ENCODE peak calls at places on chromosomes 3 and 15, in six cellular contexts. One of them, this sample, is unnamed. For H3K27me3, the result is how much of the 10 kb centered on the place peaks cover.

GRCh38 chr3:31307131-31307785 is 225.5 kb upstream of the STT3B start:
- DNase-seq in CD4-positive, alpha-beta memory T cell: no peak
- DNase-seq in PC-3: no peak
- DNase-seq in right lobe of liver: no peak
- DNase-seq in IMR-90: no peak
- DNase-seq in pancreas: no peak
- DNase-seq in this sample: no peak

GRCh38 chr15:60635507-60636352 is 156.8 kb upstream of the ICE2 start:
- DNase-seq in CD4-positive, alpha-beta memory T cell: no peak
- DNase-seq in PC-3: no peak
- DNase-seq in right lobe of liver: no peak
- DNase-seq in IMR-90: no peak
- DNase-seq in pancreas: no peak
- DNase-seq in this sample: no peak

GRCh38 chr3:80000022-80000421 is 232.2 kb upstream of the ROBO1 start:
- DNase-seq in CD4-positive, alpha-beta memory T cell: no peak
- DNase-seq in PC-3: peak
- DNase-seq in right lobe of liver: no peak
- DNase-seq in IMR-90: no peak
- DNase-seq in pancreas: no peak
- DNase-seq in this sample: no peak

GRCh38 chr15:45827275-45827674 is 192.4 kb downstream of the SQOR start:
- DNase-seq in CD4-positive, alpha-beta memory T cell: no peak
- DNase-seq in PC-3: no peak
- DNase-seq in right lobe of liver: no peak
- DNase-seq in IMR-90: no peak
- DNase-seq in pancreas: no peak
- DNase-seq in this sample: no peak

GRCh38 chr3:184514151-184514490 is 47.5 kb upstream of the EPHB3 start:
- DNase-seq in CD4-positive, alpha-beta memory T cell: no peak
- DNase-seq in PC-3: no peak
- DNase-seq in right lobe of liver: no peak
- DNase-seq in IMR-90: no peak
- DNase-seq in pancreas: no peak
- DNase-seq in this sample: no peak

GRCh38 chr3:23341147-23341838 is 138.2 kb downstream of the UBE2E2 start:
- DNase-seq in CD4-positive, alpha-beta memory T cell: no peak
- DNase-seq in PC-3: no peak
- DNase-seq in right lobe of liver: no peak
- DNase-seq in IMR-90: no peak
- DNase-seq in pancreas: no peak
- DNase-seq in this sample: no peak

GRCh38 chr3:39095146-39095677 is 12.2 kb downstream of the GORASP1 start:
- DNase-seq in CD4-positive, alpha-beta memory T cell: no peak
- DNase-seq in PC-3: no peak
- DNase-seq in right lobe of liver: no peak
- DNase-seq in IMR-90: no peak
- DNase-seq in pancreas: no peak
- DNase-seq in this sample: no peak

GRCh38 chr3:58963928-58964497 is 85.8 kb downstream of the CFAP20DC start:
- DNase-seq in CD4-positive, alpha-beta memory T cell: no peak
- DNase-seq in PC-3: no peak
- DNase-seq in right lobe of liver: no peak
- DNase-seq in IMR-90: peak
- DNase-seq in pancreas: no peak
- DNase-seq in this sample: no peak

GRCh38 chr3:119856695-119857094 is 74.8 kb downstream of the NR1I2 start:
- DNase-seq in CD4-positive, alpha-beta memory T cell: no peak
- DNase-seq in PC-3: peak
- DNase-seq in right lobe of liver: no peak
- DNase-seq in IMR-90: peak
- DNase-seq in pancreas: no peak
- DNase-seq in this sample: no peak

GRCh38 chr3:123652346-123652984 is 67.6 kb upstream of the HACD2 start:
- DNase-seq in CD4-positive, alpha-beta memory T cell: no peak
- DNase-seq in PC-3: peak
- DNase-seq in right lobe of liver: peak
- DNase-seq in IMR-90: peak
- DNase-seq in pancreas: peak
- DNase-seq in this sample: peak

GRCh38 chr3:133330043-133330442 is 69.8 kb upstream of the BFSP2 start:
- DNase-seq in CD4-positive, alpha-beta memory T cell: no peak
- DNase-seq in PC-3: no peak
- DNase-seq in right lobe of liver: no peak
- DNase-seq in IMR-90: no peak
- DNase-seq in pancreas: no peak
- DNase-seq in this sample: no peak

GRCh38 chr15:69755571-69756310 is 303.1 kb downstream of the RPLP1 start:
- DNase-seq in CD4-positive, alpha-beta memory T cell: peak
- DNase-seq in PC-3: no peak
- DNase-seq in right lobe of liver: no peak
- DNase-seq in IMR-90: no peak
- DNase-seq in pancreas: no peak
- DNase-seq in this sample: no peak

GRCh38 chr15:69756440-69756839 is 303.8 kb downstream of the RPLP1 start:
- DNase-seq in CD4-positive, alpha-beta memory T cell: no peak
- DNase-seq in PC-3: no peak
- DNase-seq in right lobe of liver: no peak
- DNase-seq in IMR-90: no peak
- DNase-seq in pancreas: no peak
- DNase-seq in this sample: no peak

GRCh38 chr15:69754313-69754712 is 301.7 kb downstream of the RPLP1 start:
- DNase-seq in CD4-positive, alpha-beta memory T cell: no peak
- DNase-seq in PC-3: no peak
- DNase-seq in right lobe of liver: no peak
- DNase-seq in IMR-90: no peak
- DNase-seq in pancreas: no peak
- DNase-seq in this sample: no peak

GRCh38 chr15:69751575-69751974 is 299.0 kb downstream of the RPLP1 start:
- DNase-seq in CD4-positive, alpha-beta memory T cell: no peak
- DNase-seq in PC-3: no peak
- DNase-seq in right lobe of liver: no peak
- DNase-seq in IMR-90: no peak
- DNase-seq in pancreas: no peak
- DNase-seq in this sample: no peak

DNA sequence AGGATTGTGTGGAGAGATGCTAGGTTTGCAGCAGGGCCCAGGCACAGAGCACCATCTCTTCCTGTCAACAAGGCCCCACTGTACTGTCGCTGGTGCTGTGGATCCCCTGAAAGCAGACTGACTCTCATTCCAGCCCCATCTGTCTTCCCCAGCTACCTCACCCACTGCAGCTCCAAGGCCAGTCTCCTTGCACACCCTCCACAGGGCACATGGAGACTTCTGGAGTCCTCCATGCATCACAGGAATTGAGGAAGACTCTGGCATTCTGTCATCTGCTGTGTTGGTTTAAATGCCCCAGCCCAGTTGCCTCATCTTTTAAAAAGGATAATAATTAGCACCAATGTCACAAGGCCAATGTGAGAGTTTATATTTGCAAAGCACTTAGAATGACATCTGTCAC is 301.2 kb downstream of the RPLP1 start:
- DNase-seq in CD4-positive, alpha-beta memory T cell: no peak
- DNase-seq in PC-3: no peak
- DNase-seq in right lobe of liver: no peak
- DNase-seq in IMR-90: no peak
- DNase-seq in pancreas: no peak
- DNase-seq in this sample: no peak
- H3K4me3 ChIP-seq in CD4-positive, alpha-beta memory T cell: no peak
- H3K4me3 ChIP-seq in PC-3: no peak
- H3K4me3 ChIP-seq in right lobe of liver: no peak
- H3K4me3 ChIP-seq in IMR-90: no peak
- H3K4me3 ChIP-seq in pancreas: no peak
- H3K4me3 ChIP-seq in this sample: no peak

GRCh38 chr3:183213415-183213814 is 39.6 kb upstream of the B3GNT5 start:
- DNase-seq in CD4-positive, alpha-beta memory T cell: no peak
- DNase-seq in PC-3: no peak
- DNase-seq in right lobe of liver: no peak
- DNase-seq in IMR-90: no peak
- DNase-seq in pancreas: no peak
- DNase-seq in this sample: no peak

GRCh38 chr3:183215591-183216202 is 37.4 kb upstream of the B3GNT5 start:
- DNase-seq in CD4-positive, alpha-beta memory T cell: no peak
- DNase-seq in PC-3: no peak
- DNase-seq in right lobe of liver: no peak
- DNase-seq in IMR-90: no peak
- DNase-seq in pancreas: no peak
- DNase-seq in this sample: no peak

GRCh38 chr3:183212096-183212495 is 41.0 kb upstream of the B3GNT5 start:
- DNase-seq in CD4-positive, alpha-beta memory T cell: no peak
- DNase-seq in PC-3: no peak
- DNase-seq in right lobe of liver: no peak
- DNase-seq in IMR-90: no peak
- DNase-seq in pancreas: no peak
- DNase-seq in this sample: no peak

GRCh38 chr3:183212565-183212964 is 40.5 kb upstream of the B3GNT5 start:
- DNase-seq in CD4-positive, alpha-beta memory T cell: no peak
- DNase-seq in PC-3: no peak
- DNase-seq in right lobe of liver: no peak
- DNase-seq in IMR-90: no peak
- DNase-seq in pancreas: no peak
- DNase-seq in this sample: no peak

DNA sequence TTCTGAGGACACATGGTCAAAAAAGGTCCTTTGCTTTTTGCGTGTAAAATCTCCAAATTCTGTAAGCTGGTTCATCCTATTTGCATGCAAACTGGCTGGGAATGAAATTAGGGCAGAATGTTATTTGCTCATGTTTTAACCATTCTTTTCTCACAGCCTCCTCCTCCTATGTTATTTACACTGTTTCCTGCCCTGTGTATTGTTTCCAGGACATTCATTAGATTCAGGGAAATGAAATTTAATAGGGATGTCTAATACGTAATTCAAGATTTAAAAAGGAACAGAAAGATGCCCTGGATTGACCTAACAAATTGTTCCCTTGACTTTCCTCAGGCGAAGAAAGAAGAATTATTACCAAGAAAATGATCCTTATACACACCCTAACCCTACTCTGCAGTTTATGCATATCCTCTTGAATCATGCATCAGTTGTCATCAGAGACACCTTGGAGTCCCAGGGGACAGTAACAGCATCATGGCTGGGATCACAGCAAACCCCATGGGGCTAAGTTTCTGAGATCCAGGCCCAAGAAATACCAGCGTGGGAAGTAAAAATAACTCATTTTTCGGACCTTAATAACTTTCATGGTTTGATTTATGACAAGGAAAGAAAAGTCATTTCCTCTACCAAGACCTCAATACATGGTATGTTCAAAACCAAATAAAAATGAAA is 39.0 kb upstream of the B3GNT5 start:
- DNase-seq in CD4-positive, alpha-beta memory T cell: no peak
- DNase-seq in PC-3: no peak
- DNase-seq in right lobe of liver: no peak
- DNase-seq in IMR-90: no peak
- DNase-seq in pancreas: no peak
- DNase-seq in this sample: no peak
- H3K27ac ChIP-seq in CD4-positive, alpha-beta memory T cell: no peak
- H3K27ac ChIP-seq in PC-3: no peak
- H3K27ac ChIP-seq in right lobe of liver: no peak
- H3K27ac ChIP-seq in IMR-90: no peak
- H3K27ac ChIP-seq in pancreas: no peak
- H3K27ac ChIP-seq in this sample: no peak

DNA sequence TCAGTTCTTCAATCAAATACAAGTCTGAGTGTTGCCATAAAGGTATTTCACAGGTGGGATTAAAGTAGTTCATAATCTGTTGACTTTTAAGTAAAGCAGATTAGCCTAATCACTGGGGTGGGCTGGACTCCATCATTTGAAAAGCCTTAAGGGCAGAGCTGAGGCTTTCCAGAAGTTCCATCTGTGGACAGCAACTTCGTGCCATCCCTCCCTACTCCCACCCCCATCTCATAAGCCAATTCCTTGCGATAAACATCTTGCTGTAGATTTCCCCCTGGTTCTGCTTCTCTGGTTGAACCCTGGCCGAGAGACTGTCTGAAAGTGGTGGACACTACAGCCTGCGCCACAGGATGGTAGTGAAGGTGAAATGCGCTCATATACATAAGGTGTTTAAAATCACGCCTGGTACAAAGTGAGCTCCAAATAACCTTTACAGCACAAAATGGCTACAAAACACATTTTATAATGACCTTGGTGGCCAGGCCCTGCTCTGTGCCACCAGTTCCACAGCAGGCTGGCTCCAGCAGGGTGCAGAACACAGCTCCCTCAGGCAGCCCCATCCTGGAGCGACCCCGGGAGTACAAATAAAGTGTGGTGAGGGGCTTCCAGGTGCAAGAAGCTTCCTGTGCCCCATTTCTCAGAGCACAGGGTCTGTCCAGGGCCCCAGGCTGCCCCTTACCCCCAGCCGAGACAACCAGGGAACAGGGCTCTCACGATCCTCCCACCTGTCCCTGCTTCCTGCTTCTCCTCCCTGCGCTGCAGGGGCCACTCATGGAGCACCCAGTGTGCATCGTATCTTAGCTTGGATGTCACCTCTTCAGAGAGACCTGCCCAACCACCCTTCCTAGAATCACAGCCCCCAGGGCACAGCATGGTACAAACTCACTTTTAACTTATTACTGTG is 25.8 kb upstream of the GATA2 start:
- DNase-seq in CD4-positive, alpha-beta memory T cell: no peak
- DNase-seq in PC-3: no peak
- DNase-seq in right lobe of liver: no peak
- DNase-seq in IMR-90: no peak
- DNase-seq in pancreas: no peak
- DNase-seq in this sample: no peak
- H3K27me3 ChIP-seq in CD4-positive, alpha-beta memory T cell: under half
- H3K27me3 ChIP-seq in PC-3: under half
- H3K27me3 ChIP-seq in right lobe of liver: under half
- H3K27me3 ChIP-seq in IMR-90: under half
- H3K27me3 ChIP-seq in pancreas: under half
- H3K27me3 ChIP-seq in this sample: under half

GRCh38 chr3:13020159-13020558 is 53.1 kb downstream of the IQSEC1 start:
- DNase-seq in CD4-positive, alpha-beta memory T cell: no peak
- DNase-seq in PC-3: no peak
- DNase-seq in right lobe of liver: no peak
- DNase-seq in IMR-90: no peak
- DNase-seq in pancreas: no peak
- DNase-seq in this sample: no peak

GRCh38 chr3:13018561-13019242 is 54.5 kb downstream of the IQSEC1 start:
- DNase-seq in CD4-positive, alpha-beta memory T cell: no peak
- DNase-seq in PC-3: no peak
- DNase-seq in right lobe of liver: no peak
- DNase-seq in IMR-90: no peak
- DNase-seq in pancreas: no peak
- DNase-seq in this sample: no peak

GRCh38 chr3:13021141-13021933 is 51.9 kb downstream of the IQSEC1 start:
- DNase-seq in CD4-positive, alpha-beta memory T cell: no peak
- DNase-seq in PC-3: no peak
- DNase-seq in right lobe of liver: no peak
- DNase-seq in IMR-90: no peak
- DNase-seq in pancreas: peak
- DNase-seq in this sample: peak

GRCh38 chr3:13019243-13019701 is 54.0 kb downstream of the IQSEC1 start:
- DNase-seq in CD4-positive, alpha-beta memory T cell: no peak
- DNase-seq in PC-3: no peak
- DNase-seq in right lobe of liver: no peak
- DNase-seq in IMR-90: peak
- DNase-seq in pancreas: no peak
- DNase-seq in this sample: peak

DNA sequence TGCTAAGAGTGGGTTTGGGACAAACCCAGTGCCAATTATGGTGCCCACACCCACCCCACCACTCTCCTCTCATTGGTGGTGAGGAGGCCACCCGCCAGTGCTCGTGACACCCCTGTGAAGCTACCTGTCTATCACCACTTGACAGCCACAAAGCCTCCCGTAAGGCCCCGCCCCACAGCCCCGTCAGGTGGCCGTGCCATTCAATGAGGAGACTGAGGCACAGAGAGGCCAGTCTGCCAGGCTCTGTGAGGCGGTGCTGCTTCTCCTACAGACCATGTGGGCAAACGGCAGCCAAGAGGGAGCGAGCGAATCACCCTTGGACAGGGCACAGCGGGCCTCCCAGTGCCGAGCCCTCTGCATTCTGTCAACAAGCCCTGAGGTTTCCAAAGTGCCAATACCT is 53.5 kb downstream of the IQSEC1 start:
- DNase-seq in CD4-positive, alpha-beta memory T cell: no peak
- DNase-seq in PC-3: no peak
- DNase-seq in right lobe of liver: no peak
- DNase-seq in IMR-90: no peak
- DNase-seq in pancreas: no peak
- DNase-seq in this sample: peak
- H3K4me3 ChIP-seq in CD4-positive, alpha-beta memory T cell: no peak
- H3K4me3 ChIP-seq in PC-3: no peak
- H3K4me3 ChIP-seq in right lobe of liver: no peak
- H3K4me3 ChIP-seq in IMR-90: no peak
- H3K4me3 ChIP-seq in pancreas: no peak
- H3K4me3 ChIP-seq in this sample: peak